ENCODE peak calls at places on chromosomes 11 and 22, in eight cellular contexts. W, R, V, L, B, U, H and K are unnamed samples.

GRCh38 chr22:46902998-46903916 is 140.8 kb downstream of the TBC1D22A start:
- DNase-seq in V (no peak), U (no peak), W (no peak), H (no peak), R (no peak), B (no peak), L (no peak), K (no peak)

GRCh38 chr11:59776210-59777066 is 21.3 kb downstream of the STX3 start:
- DNase-seq in W (no peak), B (no peak), H (peak; percentile 29), U (no peak), R (no peak), L (no peak), V (no peak), K (no peak)

GRCh38 chr11:2099523-2100316 is 39.5 kb downstream of the IGF2 start:
- DNase-seq in U (peak; percentile 61), H (no peak), R (no peak), V (no peak), B (no peak), W (no peak), L (no peak), K (no peak)

GRCh38 chr22:28937206-28938025 is 54.0 kb downstream of the ZNRF3 start:
- DNase-seq in L (no peak), W (no peak), V (no peak), B (no peak), U (no peak), H (no peak), R (no peak), K (no peak)

GRCh38 chr11:2805388-2806057 is 80.1 kb downstream of the CDKN1C start:
- DNase-seq in L (no peak), W (no peak), U (peak; percentile 53), V (peak; percentile 3), R (no peak), H (no peak), B (no peak), K (no peak)

GRCh38 chr11:121643530-121644512 is 191.1 kb upstream of the SORL1-AS1 start:
- DNase-seq in B (no peak), L (no peak), R (no peak), H (no peak), W (no peak), U (no peak), V (no peak), K (no peak)

GRCh38 chr22:31124290-31124689 is 1.5 kb downstream of the INPP5J start:
- DNase-seq in U (peak; percentile 43), W (no peak), L (no peak), R (no peak), V (no peak), H (no peak), B (no peak), K (no peak)

GRCh38 chr11:40241524-40242037 is 1217.9 kb downstream of the LRRC4C start:
- DNase-seq in B (no peak), H (no peak), V (no peak), W (no peak), U (no peak), L (no peak), R (no peak), K (no peak)

GRCh38 chr11:36594316-36594989 is at the start of gene IFTAP:
- DNase-seq in L (peak; percentile 69), R (no peak), H (peak; percentile 81), U (peak; percentile 82), B (no peak), W (peak; percentile 84), V (peak; percentile 36), K (peak; percentile 60)

GRCh38 chr11:16001899-16002426 is 354.4 kb downstream of the SOX6 start:
- DNase-seq in W (peak; percentile 18), L (no peak), R (no peak), H (peak; percentile 35), B (no peak), V (no peak), U (no peak), K (no peak)

GRCh38 chr11:91981995-91982394 is 242.6 kb upstream of the FAT3 start:
- DNase-seq in H (peak; percentile 47), R (no peak), B (no peak), U (no peak), V (no peak), W (no peak), L (no peak), K (no peak)

GRCh38 chr11:77821349-77821851 is 456 bp downstream of the AAMDC start:
- DNase-seq in V (no peak), R (peak; percentile 6), H (peak; percentile 42), L (no peak), W (no peak), U (peak; percentile 81), B (no peak), K (no peak)

GRCh38 chr11:5736396-5736795 is at the start of gene OR56B1:
- DNase-seq in R (no peak), U (no peak), B (no peak), W (no peak), V (no peak), H (no peak), L (no peak), K (no peak)

GRCh38 chr11:129639300-129639699 is 176.3 kb upstream of the TMEM45B start:
- DNase-seq in U (no peak), L (peak; percentile 42), B (no peak), V (no peak), R (no peak), W (no peak), H (peak; percentile 64), K (no peak)

GRCh38 chr11:2587132-2587930 is 112.5 kb downstream of the KCNQ1OT1 start:
- DNase-seq in L (no peak), V (peak; percentile 8), W (no peak), B (no peak), U (peak; percentile 66), R (no peak), H (peak; percentile 4), K (no peak)

GRCh38 chr11:130871616-130872015 is 44.7 kb downstream of the SNX19 start:
- DNase-seq in V (no peak), H (no peak), L (no peak), R (no peak), B (no peak), W (no peak), U (no peak), K (no peak)

GRCh38 chr11:30143098-30143705 is 87.6 kb upstream of the FSHB start:
- DNase-seq in L (no peak), B (no peak), V (peak; percentile 11), U (no peak), R (no peak), H (peak; percentile 18), W (peak; percentile 63), K (no peak)

GRCh38 chr22:27238935-27239510 is 562.5 kb downstream of the MN1 start:
- DNase-seq in V (no peak), U (no peak), B (no peak), H (peak; percentile 86), L (peak; percentile 54), R (no peak), W (no peak), K (no peak)

GRCh38 chr11:19673924-19674390 is 38.7 kb upstream of the NAV2 start:
- DNase-seq in H (no peak), W (peak; percentile 37), R (no peak), B (no peak), V (no peak), L (no peak), U (no peak), K (no peak)

GRCh38 chr11:61152816-61153592 is 8.2 kb downstream of the VPS37C start:
- DNase-seq in W (no peak), U (peak; percentile 38), B (no peak), V (no peak), R (no peak), H (peak; percentile 77), L (peak; percentile 19), K (no peak)

GRCh38 chr11:58152776-58153175 is 27.4 kb upstream of the OR9I1 start:
- DNase-seq in R (no peak), V (no peak), W (no peak), U (no peak), L (no peak), H (no peak), B (no peak), K (no peak)

GRCh38 chr11:22860241-22860640 is at the start of gene CCDC179:
- DNase-seq in W (no peak), B (no peak), U (no peak), R (no peak), H (no peak), L (no peak), V (no peak), K (no peak)

GRCh38 chr11:35932641-35933571 is 11.0 kb upstream of the LDLRAD3 start:
- DNase-seq in L (no peak), U (no peak), B (no peak), H (no peak), W (no peak), V (no peak), R (no peak), K (no peak)

GRCh38 chr11:82701847-82702520 is 31.7 kb downstream of the FAM181B start:
- DNase-seq in W (peak; percentile 65), H (peak; percentile 39), B (no peak), L (no peak), V (peak; percentile 36), R (no peak), U (no peak), K (no peak)

GRCh38 chr11:126719740-126720139 is 280.8 kb downstream of the KIRREL3 start:
- DNase-seq in H (no peak), L (no peak), V (no peak), R (no peak), B (no peak), W (no peak), U (no peak), K (no peak)

GRCh38 chr11:111417011-111417765 is 38.1 kb upstream of the POU2AF1 start:
- DNase-seq in V (no peak), H (no peak), B (peak; percentile 23), U (peak; percentile 83), W (no peak), L (no peak), R (no peak), K (no peak)

GRCh38 chr11:94877446-94878200 is 95.7 kb downstream of the CWC15 start:
- DNase-seq in H (no peak), W (no peak), L (no peak), U (no peak), V (no peak), R (no peak), B (no peak), K (no peak)

GRCh38 chr22:26170795-26171194 is 1.5 kb downstream of the SEZ6L start:
- DNase-seq in V (peak; percentile 65), B (no peak), L (no peak), H (no peak), R (no peak), U (no peak), W (peak; percentile 67), K (no peak)